ENCODE peak calls at places on chromosomes 6 and 20, in ten cellular contexts. Z, F, V, C, W, D, K, I, S and N are unnamed samples.

GRCh38 chr20:13883425-13883824 is 98.6 kb downstream of the NDUFAF5 start:
- DNase-seq in Z (no peak), F (no peak), V (no peak), C (no peak), W (no peak), D (no peak), K (no peak), I (no peak), S (no peak), N (no peak)

GRCh38 chr20:23873370-23874015 is 6.1 kb downstream of the CST5 start:
- DNase-seq in Z (no peak), F (no peak), V (no peak), C (no peak), W (no peak), D (no peak), K (no peak), I (no peak), S (no peak), N (no peak)

GRCh38 chr6:91081452-91082067 is 494.7 kb upstream of the MAP3K7 start:
- DNase-seq in Z (no peak), F (peak; percentile 55), V (no peak), C (peak; percentile 25), W (no peak), D (no peak), K (no peak), I (peak; percentile 71), S (no peak), N (no peak)

GRCh38 chr6:30483677-30484279 is 5.5 kb upstream of the HLA-E start:
- DNase-seq in Z (no peak), F (peak; percentile 51), V (peak; percentile 68), C (peak; percentile 66), W (no peak), D (no peak), K (no peak), I (peak; percentile 71), S (no peak), N (no peak)

GRCh38 chr6:26199057-26199772 is 112.0 kb downstream of the HFE start:
- DNase-seq in Z (peak; percentile 67), F (peak; percentile 95), V (peak; percentile 61), C (peak; percentile 97), W (peak; percentile 46), D (peak; percentile 79), K (no peak), I (peak; percentile 89), S (peak; percentile 80), N (peak; percentile 58)

GRCh38 chr20:38156888-38157634 is 8.0 kb downstream of the TGM2 start:
- DNase-seq in Z (peak; percentile 63), F (peak; percentile 66), V (peak; percentile 79), C (no peak), W (peak; percentile 55), D (peak; percentile 54), K (no peak), I (no peak), S (no peak), N (peak; percentile 66)

GRCh38 chr6:155442562-155442961 is 13.1 kb downstream of the NOX3 start:
- DNase-seq in Z (no peak), F (no peak), V (no peak), C (no peak), W (no peak), D (no peak), K (no peak), I (no peak), S (no peak), N (no peak)

GRCh38 chr20:40416274-40416673 is 272.8 kb downstream of the MAFB start:
- DNase-seq in Z (no peak), F (no peak), V (no peak), C (no peak), W (no peak), D (no peak), K (no peak), I (no peak), S (no peak), N (no peak)

GRCh38 chr6:165487950-165488349 is 175.1 kb downstream of the PDE10A start:
- DNase-seq in Z (no peak), F (no peak), V (no peak), C (no peak), W (no peak), D (no peak), K (no peak), I (no peak), S (no peak), N (no peak)

GRCh38 chr6:13488015-13488895 is 855 bp upstream of the GFOD1 start:
- DNase-seq in Z (peak; percentile 39), F (peak; percentile 64), V (peak; percentile 37), C (no peak), W (peak; percentile 69), D (peak; percentile 72), K (no peak), I (peak; percentile 71), S (peak; percentile 60), N (peak; percentile 55)

GRCh38 chr6:11702796-11703130 is 75.8 kb downstream of the ADTRP start:
- DNase-seq in Z (no peak), F (no peak), V (no peak), C (no peak), W (no peak), D (no peak), K (no peak), I (no peak), S (no peak), N (no peak)

GRCh38 chr6:37019065-37019450 is 13.6 kb downstream of the FGD2 start:
- DNase-seq in Z (no peak), F (no peak), V (no peak), C (peak; percentile 60), W (no peak), D (no peak), K (no peak), I (no peak), S (peak; percentile 78), N (no peak)

GRCh38 chr20:3727333-3728035 is 5.0 kb upstream of the HSPA12B start:
- DNase-seq in Z (no peak), F (peak; percentile 66), V (no peak), C (no peak), W (no peak), D (no peak), K (no peak), I (no peak), S (no peak), N (no peak)

GRCh38 chr6:10719386-10720228 is 3.3 kb upstream of the TMEM14C start:
- DNase-seq in Z (no peak), F (no peak), V (peak; percentile 56), C (peak; percentile 72), W (peak; percentile 20), D (peak; percentile 68), K (no peak), I (no peak), S (peak; percentile 53), N (peak; percentile 55)

GRCh38 chr6:131116755-131117360 is 18.4 kb upstream of the AKAP7 start:
- DNase-seq in Z (no peak), F (peak; percentile 44), V (peak; percentile 11), C (peak; percentile 68), W (no peak), D (no peak), K (no peak), I (peak; percentile 33), S (no peak), N (no peak)

GRCh38 chr20:25692499-25692898 is 4.2 kb downstream of the ZNF337 start:
- DNase-seq in Z (no peak), F (no peak), V (no peak), C (no peak), W (no peak), D (no peak), K (no peak), I (no peak), S (no peak), N (no peak)

GRCh38 chr6:9484686-9485085 is 930.2 kb downstream of the TFAP2A start:
- DNase-seq in Z (no peak), F (no peak), V (no peak), C (no peak), W (no peak), D (no peak), K (no peak), I (no peak), S (no peak), N (no peak)

GRCh38 chr6:21299216-21299615 is 294.3 kb upstream of the SOX4 start:
- DNase-seq in Z (no peak), F (no peak), V (no peak), C (no peak), W (no peak), D (no peak), K (no peak), I (no peak), S (no peak), N (no peak)

GRCh38 chr20:4684837-4685413 is 36.8 kb upstream of the PRND start:
- DNase-seq in Z (peak; percentile 26), F (peak; percentile 79), V (no peak), C (peak; percentile 63), W (no peak), D (no peak), K (no peak), I (no peak), S (no peak), N (no peak)

GRCh38 chr6:169807219-169807618 is 55.8 kb downstream of the ERMARD start:
- DNase-seq in Z (no peak), F (no peak), V (no peak), C (no peak), W (no peak), D (no peak), K (no peak), I (no peak), S (no peak), N (no peak)

GRCh38 chr20:6814945-6815344 is 47.5 kb downstream of the BMP2 start:
- DNase-seq in Z (no peak), F (no peak), V (no peak), C (no peak), W (no peak), D (no peak), K (no peak), I (no peak), S (no peak), N (no peak)

GRCh38 chr6:35382015-35382414 is 39.7 kb downstream of the PPARD start:
- DNase-seq in Z (no peak), F (no peak), V (no peak), C (no peak), W (peak; percentile 34), D (no peak), K (no peak), I (no peak), S (peak; percentile 66), N (no peak)
- H3K27ac ChIP-seq in Z (no peak overlapping the region), F (no peak overlapping the region), V (no peak overlapping the region), C (no peak overlapping the region), W (no peak overlapping the region), D (no peak overlapping the region), K (no peak overlapping the region), I (no peak overlapping the region), S (no peak overlapping the region), N (no peak overlapping the region)

GRCh38 chr20:10447028-10447427 is 11.9 kb downstream of the SLX4IP start:
- DNase-seq in Z (no peak), F (peak; percentile 82), V (no peak), C (peak; percentile 32), W (no peak), D (no peak), K (no peak), I (no peak), S (no peak), N (no peak)
- H3K36me3 ChIP-seq in Z (no peaks in the 10 kb centered on the region), F (no peaks in the 10 kb centered on the region), V (no peaks in the 10 kb centered on the region), C (no peaks in the 10 kb centered on the region), W (no peaks in the 10 kb centered on the region), D (no peaks in the 10 kb centered on the region), K (no peaks in the 10 kb centered on the region), I (no peaks in the 10 kb centered on the region), S (no peaks in the 10 kb centered on the region), N (no peaks in the 10 kb centered on the region)

GRCh38 chr6:111663232-111663631 is 57.6 kb upstream of the TRAF3IP2 start:
- DNase-seq in Z (no peak), F (no peak), V (no peak), C (no peak), W (peak; percentile 64), D (no peak), K (no peak), I (peak; percentile 33), S (no peak), N (peak; percentile 59)
- TF ChIP-seq CTCF in Z (no peak), F (no peak), V (no peak), C (no peak), W (no peak), D (no peak), K (no peak), I (no peak), S (no peak), N (no peak)

GRCh38 chr20:47451602-47451904 is 50.1 kb upstream of the NCOA3 start:
- DNase-seq in Z (no peak), F (no peak), V (no peak), C (no peak), W (no peak), D (no peak), K (no peak), I (no peak), S (no peak), N (no peak)
- H3K27ac ChIP-seq in Z (no peak overlapping the region), F (no peak overlapping the region), V (no peak overlapping the region), C (peak overlapping the region; percentile 78), W (no peak overlapping the region), D (no peak overlapping the region), K (no peak overlapping the region), I (no peak overlapping the region), S (no peak overlapping the region), N (no peak overlapping the region)